ENCODE peak calls at places on chromosomes 6 and 20, in six cellular contexts. G, T, C, U, N and E are unnamed samples.

GRCh38 chr6:145704153-145704781 is 31.1 kb downstream of the EPM2A start:
- DNase-seq in G (peak; percentile 27), T (no peak), C (no peak), U (no peak), N (peak; percentile 53), E (no peak)

GRCh38 chr20:53809242-53809641 is 215.6 kb upstream of the ZNF217 start:
- DNase-seq in G (no peak), T (no peak), C (no peak), U (no peak), N (no peak), E (no peak)

GRCh38 chr6:119891638-119892037 is 542.1 kb upstream of the MAN1A1 start:
- DNase-seq in G (no peak), T (no peak), C (no peak), U (no peak), N (no peak), E (no peak)

GRCh38 chr6:87312860-87313259 is 9.5 kb upstream of the SMIM8 start:
- DNase-seq in G (no peak), T (no peak), C (no peak), U (no peak), N (no peak), E (no peak)

GRCh38 chr20:35339007-35339406 is 46.8 kb upstream of the FAM83C start:
- DNase-seq in G (peak; percentile 95), T (no peak), C (no peak), U (no peak), N (no peak), E (peak; percentile 90)

GRCh38 chr6:41683460-41684310 is 45.4 kb downstream of the MDFI start:
- DNase-seq in G (peak; percentile 70), T (peak; percentile 82), C (peak; percentile 68), U (peak; percentile 73), N (peak; percentile 60), E (no peak)

GRCh38 chr6:96777113-96777512 is 60.2 kb downstream of the GPR63 start:
- DNase-seq in G (no peak), T (no peak), C (no peak), U (no peak), N (no peak), E (no peak)

GRCh38 chr6:52893221-52893620 is 16.3 kb downstream of the GSTA3 start:
- DNase-seq in G (no peak), T (no peak), C (no peak), U (no peak), N (no peak), E (no peak)

GRCh38 chr6:14401181-14401745 is 283.7 kb downstream of the CD83 start:
- DNase-seq in G (peak; percentile 49), T (no peak), C (no peak), U (no peak), N (no peak), E (no peak)

GRCh38 chr6:38282911-38283310 is 356.8 kb downstream of the BTBD9 start:
- DNase-seq in G (no peak), T (no peak), C (no peak), U (no peak), N (no peak), E (no peak)

GRCh38 chr6:72825265-72825918 is 203.5 kb downstream of the KCNQ5 start:
- DNase-seq in G (peak; percentile 82), T (no peak), C (no peak), U (no peak), N (no peak), E (no peak)

GRCh38 chr6:20400476-20401402 is 940 bp upstream of the E2F3 start:
- DNase-seq in G (peak; percentile 29), T (peak; percentile 62), C (no peak), U (peak; percentile 39), N (peak; percentile 92), E (no peak)

GRCh38 chr6:10248378-10248843 is 166.5 kb downstream of the TFAP2A start:
- DNase-seq in G (peak; percentile 98), T (peak; percentile 46), C (no peak), U (no peak), N (peak; percentile 73), E (peak; percentile 71)